ENCODE peak calls at places on chromosome 16, in seven cellular contexts. U is K562, B is GM12878, M is HCT116, Q is SK-N-SH, W is HepG2, H is H1. X is an unnamed sample.

GRCh38 chr16:68732068-68732680 is 4.9 kb upstream of the CDH1 start:
- DNase-seq in U (peak), B (no peak), M (peak), Q (peak), W (peak), H (peak), X (no peak)

GRCh38 chr16:85583491-85584181 is 29.5 kb upstream of the GSE1 start:
- DNase-seq in U (no peak), B (no peak), M (no peak), Q (peak), W (no peak), H (no peak), X (no peak)

GRCh38 chr16:87956771-87957279 is 5.6 kb downstream of the BANP start:
- DNase-seq in U (peak), B (no peak), M (no peak), Q (no peak), W (peak), H (no peak), X (no peak)

GRCh38 chr16:57473906-57474305 is 11.4 kb downstream of the POLR2C start:
- DNase-seq in U (no peak), B (no peak), M (no peak), Q (no peak), W (no peak), H (no peak), X (no peak)

GRCh38 chr16:84096447-84097005 is 20.2 kb downstream of the MBTPS1 start:
- DNase-seq in U (no peak), B (no peak), M (no peak), Q (no peak), W (peak), H (no peak), X (peak)

GRCh38 chr16:77790964-77791363 is 2.6 kb downstream of the VAT1L start:
- DNase-seq in U (no peak), B (no peak), M (no peak), Q (no peak), W (no peak), H (no peak), X (no peak)

GRCh38 chr16:81632392-81633146 is 146.5 kb upstream of the PLCG2 start:
- DNase-seq in U (peak), B (no peak), M (peak), Q (no peak), W (no peak), H (no peak), X (no peak)

GRCh38 chr16:14377326-14377725 is 252.7 kb downstream of the PARN start:
- DNase-seq in U (no peak), B (no peak), M (no peak), Q (no peak), W (no peak), H (no peak), X (no peak)

GRCh38 chr16:57592591-57593003 is 35.8 kb upstream of the ADGRG1 start:
- DNase-seq in U (no peak), B (no peak), M (no peak), Q (no peak), W (no peak), H (no peak), X (no peak)

GRCh38 chr16:85851034-85851780 is 47.8 kb upstream of the IRF8 start:
- DNase-seq in U (no peak), B (no peak), M (no peak), Q (no peak), W (no peak), H (no peak), X (no peak)

GRCh38 chr16:57145046-57145963 is 40.5 kb downstream of the PSME3IP1 start:
- DNase-seq in U (peak), B (no peak), M (no peak), Q (no peak), W (no peak), H (no peak), X (no peak)

GRCh38 chr16:54204756-54205155 is 81.8 kb downstream of the IRX3 start:
- DNase-seq in U (no peak), B (no peak), M (no peak), Q (no peak), W (no peak), H (no peak), X (no peak)

DNA sequence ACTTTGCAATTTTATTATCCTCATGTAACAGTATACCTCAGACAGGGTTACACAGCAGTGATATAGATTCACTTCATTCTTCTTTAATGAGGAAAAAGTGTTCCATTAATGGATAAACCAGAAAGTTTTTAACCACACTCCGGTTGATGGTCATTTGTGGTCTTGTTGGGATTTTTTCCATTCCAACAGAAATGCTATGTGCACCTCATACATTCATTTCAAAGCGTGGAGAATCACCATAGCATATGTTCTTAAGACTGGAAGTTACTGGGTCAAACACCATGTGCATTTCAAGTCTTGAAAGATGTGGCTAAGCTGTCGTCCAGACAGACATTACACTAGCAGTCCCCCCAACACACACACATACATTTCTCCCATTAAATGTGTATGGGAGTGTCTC is 245.8 kb upstream of the CDH5 start:
- DNase-seq in U (no peak), B (no peak), M (no peak), Q (no peak), W (no peak), H (no peak), X (no peak)
- TF ChIP-seq SIN3A in U (no peak), B (no peak), M (no peak), Q (no peak), W (no peak), H (no peak), X (no peak)

GRCh38 chr16:51166116-51166515 is 15.0 kb upstream of the SALL1 start:
- DNase-seq in U (no peak), B (no peak), M (no peak), Q (no peak), W (no peak), H (no peak), X (no peak)
- TF ChIP-seq SIN3A in U (no peak), B (no peak), M (no peak), Q (no peak), W (no peak), H (no peak), X (no peak)

DNA sequence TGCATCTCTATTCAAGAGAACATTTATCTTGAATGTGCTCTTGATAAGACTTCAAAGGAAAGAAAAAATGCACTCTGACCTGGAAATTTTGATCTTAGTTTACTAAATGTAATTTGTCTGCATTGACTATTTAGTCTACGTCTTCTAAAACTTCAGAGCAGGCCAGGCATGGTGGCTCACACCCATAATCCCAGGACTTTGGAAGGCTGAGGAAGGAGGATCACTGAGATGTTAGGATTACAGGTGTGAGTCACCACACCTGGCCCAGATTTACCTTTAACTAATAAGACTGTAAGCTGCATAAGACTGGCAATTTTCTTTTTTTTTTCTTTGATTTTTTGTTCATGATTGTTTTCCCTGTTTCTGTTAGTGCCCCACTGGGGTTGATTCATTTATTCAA is 18.8 kb upstream of the CIITA start:
- DNase-seq in U (no peak), B (no peak), M (no peak), Q (no peak), W (no peak), H (no peak), X (no peak)
- TF ChIP-seq SIN3A in U (no peak), B (no peak), M (no peak), Q (no peak), W (no peak), H (no peak), X (no peak)

GRCh38 chr16:89136931-89137330 is 34.6 kb upstream of the CDH15 start:
- DNase-seq in U (no peak), B (no peak), M (no peak), Q (no peak), W (no peak), H (no peak), X (no peak)
- TF ChIP-seq SIN3A in U (no peak), B (no peak), M (no peak), Q (no peak), W (no peak), H (no peak), X (no peak)

GRCh38 chr16:64687796-64688195 is 434.1 kb downstream of the CDH11 start:
- DNase-seq in U (no peak), B (no peak), M (no peak), Q (no peak), W (no peak), H (no peak), X (no peak)
- TF ChIP-seq SIN3A in U (no peak), B (no peak), M (no peak), Q (no peak), W (no peak), H (no peak), X (no peak)

GRCh38 chr16:27729516-27730304 is 179.8 kb downstream of the KATNIP start:
- DNase-seq in U (no peak), B (no peak), M (no peak), Q (no peak), W (no peak), H (no peak), X (no peak)
- TF ChIP-seq SIN3A in U (no peak), B (no peak), M (no peak), Q (no peak), W (no peak), H (no peak), X (no peak)

GRCh38 chr16:66612422-66612821 is 7.9 kb downstream of the CMTM3 start:
- DNase-seq in U (no peak), B (no peak), M (no peak), Q (no peak), W (no peak), H (no peak), X (no peak)
- TF ChIP-seq SIN3A in U (no peak), B (no peak), M (no peak), Q (no peak), W (no peak), H (no peak), X (no peak)

GRCh38 chr16:74740795-74741304 is 33.8 kb downstream of the FA2H start:
- DNase-seq in U (no peak), B (no peak), M (peak), Q (no peak), W (no peak), H (no peak), X (no peak)
- TF ChIP-seq SIN3A in U (no peak), B (no peak), M (no peak), Q (no peak), W (no peak), H (no peak), X (no peak)

X was measured in Panc1.